ENCODE peak calls at places on chromosomes 12 and 14, in seven cellular contexts. O is endothelial cell, Z is fibroblast of pulmonary artery, P is HCT116, B is choroid plexus epithelial cell, X is EL, W is nephron progenitor cell. J is an unnamed sample.

GRCh38 chr14:90577661-90578282 is 180.9 kb downstream of the CALM1 start:
- DNase-seq in O (no peak), X (no peak), Z (no peak), P (no peak), B (no peak), W (no peak), J (no peak)

GRCh38 chr12:110102255-110102654 is 21.9 kb upstream of the IFT81 start:
- DNase-seq in B (peak; percentile 77), W (peak; percentile 32), Z (peak; percentile 65), X (peak; percentile 85), P (peak; percentile 94), O (peak; percentile 38), J (peak; percentile 38)

GRCh38 chr12:98224584-98225221 is 290.7 kb upstream of the TMPO start:
- DNase-seq in Z (no peak), W (no peak), P (no peak), O (no peak), B (no peak), X (no peak), J (no peak)

GRCh38 chr12:75995691-75996090 is 35.9 kb downstream of the PHLDA1 start:
- DNase-seq in P (no peak), B (no peak), O (no peak), X (no peak), Z (no peak), W (no peak), J (no peak)

GRCh38 chr12:64744422-64745258 is 14.6 kb downstream of the GNS start:
- DNase-seq in X (peak; percentile 21), O (no peak), W (no peak), Z (peak; percentile 50), P (no peak), B (peak; percentile 59), J (peak; percentile 49)

GRCh38 chr12:31308116-31308515 is 17.8 kb downstream of the SINHCAF start:
- DNase-seq in X (no peak), Z (no peak), O (no peak), B (no peak), P (no peak), W (no peak), J (no peak)

GRCh38 chr12:121530600-121531355 is 50.0 kb downstream of the KDM2B start:
- DNase-seq in W (no peak), P (no peak), B (peak; percentile 83), X (peak; percentile 83), Z (peak; percentile 93), O (peak; percentile 29), J (peak; percentile 82)

GRCh38 chr14:69288001-69288771 is 28.2 kb downstream of the GALNT16 start:
- DNase-seq in P (no peak), W (peak; percentile 23), Z (peak; percentile 21), X (peak; percentile 45), B (peak; percentile 80), O (peak; percentile 23), J (peak; percentile 60)

GRCh38 chr12:124753230-124753595 is 110.5 kb downstream of the SCARB1 start:
- DNase-seq in P (no peak), B (no peak), Z (no peak), X (no peak), W (no peak), O (no peak), J (no peak)

GRCh38 chr12:19012965-19013364 is 116.6 kb upstream of the PLEKHA5 start:
- DNase-seq in W (no peak), B (no peak), Z (no peak), P (no peak), X (no peak), O (no peak), J (no peak)

J was measured in AG20443.